ENCODE peak calls at places on chromosomes 4 and X, in four cellular contexts. Y is activated naive CD4-positive, alpha-beta T cell treated with anti-CD3 and anti-CD28 coated beads, Interleukin-2, amount 10 ng/mL, durations not matched to agents 7 days and 5 days; V is AG09319; F is left cardiac atrium. Q is an unnamed sample.

GRCh38 chr4:80685219-80685618 is 345.3 kb upstream of the BMP3 start:
- DNase-seq in Y (no peak), V (peak), F (no peak), Q (no peak)

GRCh38 chr4:26099967-26100366 is 185.9 kb downstream of the SMIM20 start:
- DNase-seq in Y (no peak), V (no peak), F (no peak), Q (no peak)

GRCh38 chr4:74944354-74944793 is 11.5 kb downstream of the PARM1 start:
- DNase-seq in Y (no peak), V (no peak), F (no peak), Q (no peak)

GRCh38 chr4:131381055-131381454 is 1768.0 kb upstream of the PCDH10 start:
- DNase-seq in Y (no peak), V (no peak), F (no peak), Q (no peak)

GRCh38 chr4:142656178-142656577 is 189.9 kb downstream of the INPP4B start:
- DNase-seq in Y (peak), V (no peak), F (no peak), Q (no peak)

GRCh38 chr4:48093949-48094550 is 40.0 kb downstream of the TXK start:
- DNase-seq in Y (no peak), V (no peak), F (no peak), Q (no peak)

GRCh38 chr4:65589331-65589730 is 81.0 kb downstream of the EPHA5 start:
- DNase-seq in Y (no peak), V (no peak), F (no peak), Q (no peak)

GRCh38 chr4:40502220-40502619 is 127.4 kb downstream of the RBM47 start:
- DNase-seq in Y (no peak), V (no peak), F (no peak), Q (no peak)

GRCh38 chr4:90357117-90357710 is 230.0 kb downstream of the CCSER1 start:
- DNase-seq in Y (no peak), V (peak), F (no peak), Q (peak)

GRCh38 chr4:186736466-186736865 is 12.8 kb upstream of the FAT1 start:
- DNase-seq in Y (no peak), V (no peak), F (no peak), Q (no peak)

GRCh38 chr4:57854748-57855147 is 744.6 kb upstream of the IGFBP7 start:
- DNase-seq in Y (no peak), V (no peak), F (no peak), Q (no peak)

GRCh38 chr4:24477919-24478318 is 106.4 kb downstream of the DHX15 start:
- DNase-seq in Y (no peak), V (no peak), F (peak), Q (peak)

GRCh38 chr4:124334119-124334518 is 378.4 kb downstream of the ANKRD50 start:
- DNase-seq in Y (no peak), V (peak), F (no peak), Q (peak)

GRCh38 chr4:79281577-79282359 is 44.1 kb downstream of the NAA11 start:
- DNase-seq in Y (no peak), V (no peak), F (no peak), Q (no peak)

GRCh38 chr4:136823020-136823419 is 709.3 kb downstream of the PCDH18 start:
- DNase-seq in Y (no peak), V (no peak), F (no peak), Q (no peak)

GRCh38 chr4:176726803-176727202 is 65.9 kb downstream of the VEGFC start:
- DNase-seq in Y (no peak), V (no peak), F (no peak), Q (peak)

GRCh38 chr4:184453402-184454160 is 20.8 kb downstream of the IRF2 start:
- DNase-seq in Y (peak), V (no peak), F (no peak), Q (peak)

GRCh38 chr4:4869731-4870483 is 10.4 kb downstream of the MSX1 start:
- DNase-seq in Y (no peak), V (no peak), F (no peak), Q (no peak)

GRCh38 chrX:22577181-22577580 is 304.5 kb downstream of the CBLL2 start:
- DNase-seq in Y (no peak), V (peak), F (no peak), Q (peak)

GRCh38 chr4:48315728-48316630 is 25.4 kb upstream of the SLAIN2 start:
- DNase-seq in Y (peak), V (no peak), F (no peak), Q (peak)

GRCh38 chr4:164648151-164648848 is 105.6 kb upstream of the SMIM31 start:
- DNase-seq in Y (no peak), V (no peak), F (no peak), Q (no peak)

GRCh38 chrX:45515262-45516215 is 314.9 kb upstream of the DIPK2B start:
- DNase-seq in Y (peak), V (peak), F (peak), Q (peak)

GRCh38 chrX:76148011-76148665 is 24.7 kb upstream of the PBDC1 start:
- DNase-seq in Y (peak), V (no peak), F (no peak), Q (no peak)

GRCh38 chr4:53832549-53832948 is 231.9 kb downstream of the CHIC2 start:
- DNase-seq in Y (no peak), V (no peak), F (no peak), Q (no peak)

GRCh38 chr4:85967872-85968271 is 392.0 kb downstream of the MAPK10 start:
- DNase-seq in Y (no peak), V (no peak), F (no peak), Q (no peak)

GRCh38 chrX:19721726-19722370 is 165.6 kb downstream of the SH3KBP1 start:
- DNase-seq in Y (no peak), V (peak), F (no peak), Q (no peak)

GRCh38 chrX:78123190-78123589 is 16.3 kb downstream of the TAF9B start:
- DNase-seq in Y (no peak), V (no peak), F (no peak), Q (no peak)

GRCh38 chr4:2936773-2937145 is 26.4 kb downstream of the NOP14 start:
- DNase-seq in Y (no peak), V (no peak), F (no peak), Q (no peak)

GRCh38 chrX:53795583-53795982 is 109.1 kb upstream of the HUWE1 start:
- DNase-seq in Y (no peak), V (no peak), F (no peak), Q (no peak)

GRCh38 chrX:42375080-42375479 is 402.9 kb downstream of the PPP1R2C start:
- DNase-seq in Y (no peak), V (no peak), F (no peak), Q (no peak)

GRCh38 chr4:144818136-144818535 is 172.2 kb downstream of the HHIP start:
- DNase-seq in Y (no peak), V (no peak), F (no peak), Q (no peak)

Q was measured in AG04450.